ENCODE peak calls at places on chromosomes 11 and 22, in seven cellular contexts. One of them, this sample, is unnamed.

GRCh38 chr22:32082331-32082730 is 39.3 kb downstream of the SLC5A1 start:
- DNase-seq in IMR-90: no peak
- DNase-seq in trophoblast cell: no peak
- DNase-seq in neuronal stem cell: no peak
- DNase-seq in H9: no peak
- DNase-seq in mesenchymal stem cell: peak; percentile 2
- DNase-seq in H1: no peak
- DNase-seq in this sample: no peak

GRCh38 chr22:46076651-46077339 is 73.5 kb upstream of the PPARA start:
- DNase-seq in IMR-90: peak; percentile 37
- DNase-seq in trophoblast cell: no peak
- DNase-seq in neuronal stem cell: no peak
- DNase-seq in H9: no peak
- DNase-seq in mesenchymal stem cell: no peak
- DNase-seq in H1: no peak
- DNase-seq in this sample: no peak

GRCh38 chr11:30346068-30346688 is 23.3 kb downstream of the ARL14EP start:
- DNase-seq in IMR-90: peak; percentile 62
- DNase-seq in trophoblast cell: peak; percentile 82
- DNase-seq in neuronal stem cell: peak; percentile 58
- DNase-seq in H9: no peak
- DNase-seq in mesenchymal stem cell: peak; percentile 63
- DNase-seq in H1: no peak
- DNase-seq in this sample: peak; percentile 63

GRCh38 chr11:117535870-117536411 is 208.3 kb downstream of the CEP164 start:
- DNase-seq in IMR-90: no peak
- DNase-seq in trophoblast cell: no peak
- DNase-seq in neuronal stem cell: no peak
- DNase-seq in H9: no peak
- DNase-seq in mesenchymal stem cell: no peak
- DNase-seq in H1: no peak
- DNase-seq in this sample: no peak

GRCh38 chr11:3159296-3160190 is 5.6 kb downstream of the OSBPL5 start:
- DNase-seq in IMR-90: no peak
- DNase-seq in trophoblast cell: no peak
- DNase-seq in neuronal stem cell: no peak
- DNase-seq in H9: no peak
- DNase-seq in mesenchymal stem cell: no peak
- DNase-seq in H1: no peak
- DNase-seq in this sample: peak; percentile 14

GRCh38 chr11:8838248-8838647 is 72.7 kb upstream of the AKIP1 start:
- DNase-seq in IMR-90: peak; percentile 94
- DNase-seq in trophoblast cell: no peak
- DNase-seq in neuronal stem cell: no peak
- DNase-seq in H9: no peak
- DNase-seq in mesenchymal stem cell: peak; percentile 95
- DNase-seq in H1: no peak
- DNase-seq in this sample: no peak

GRCh38 chr11:104772806-104773241 is 125.4 kb downstream of the CASP12 start:
- DNase-seq in IMR-90: peak; percentile 96
- DNase-seq in trophoblast cell: peak; percentile 75
- DNase-seq in neuronal stem cell: no peak
- DNase-seq in H9: no peak
- DNase-seq in mesenchymal stem cell: peak; percentile 90
- DNase-seq in H1: no peak
- DNase-seq in this sample: no peak

GRCh38 chr11:75813126-75813525 is 1.9 kb upstream of the UVRAG start:
- DNase-seq in IMR-90: no peak
- DNase-seq in trophoblast cell: peak; percentile 36
- DNase-seq in neuronal stem cell: no peak
- DNase-seq in H9: no peak
- DNase-seq in mesenchymal stem cell: no peak
- DNase-seq in H1: no peak
- DNase-seq in this sample: no peak

GRCh38 chr11:10605941-10606381 is 37.5 kb upstream of the LYVE1 start:
- DNase-seq in IMR-90: peak; percentile 87
- DNase-seq in trophoblast cell: peak; percentile 35
- DNase-seq in neuronal stem cell: no peak
- DNase-seq in H9: peak; percentile 63
- DNase-seq in mesenchymal stem cell: peak; percentile 82
- DNase-seq in H1: no peak
- DNase-seq in this sample: peak; percentile 90

GRCh38 chr11:31233425-31233824 is 136.1 kb downstream of the DCDC1 start:
- DNase-seq in IMR-90: no peak
- DNase-seq in trophoblast cell: peak; percentile 24
- DNase-seq in neuronal stem cell: no peak
- DNase-seq in H9: no peak
- DNase-seq in mesenchymal stem cell: no peak
- DNase-seq in H1: no peak
- DNase-seq in this sample: peak; percentile 40

GRCh38 chr11:43732225-43732624 is 51.7 kb downstream of the HSD17B12 start:
- DNase-seq in IMR-90: no peak
- DNase-seq in trophoblast cell: no peak
- DNase-seq in neuronal stem cell: no peak
- DNase-seq in H9: no peak
- DNase-seq in mesenchymal stem cell: no peak
- DNase-seq in H1: no peak
- DNase-seq in this sample: no peak

GRCh38 chr11:79794057-79794456 is 353.2 kb upstream of the TENM4 start:
- DNase-seq in IMR-90: no peak
- DNase-seq in trophoblast cell: no peak
- DNase-seq in neuronal stem cell: no peak
- DNase-seq in H9: no peak
- DNase-seq in mesenchymal stem cell: no peak
- DNase-seq in H1: no peak
- DNase-seq in this sample: peak; percentile 87

GRCh38 chr11:102457865-102458264 is 5.3 kb upstream of the TMEM123 start:
- DNase-seq in IMR-90: no peak
- DNase-seq in trophoblast cell: no peak
- DNase-seq in neuronal stem cell: no peak
- DNase-seq in H9: no peak
- DNase-seq in mesenchymal stem cell: no peak
- DNase-seq in H1: no peak
- DNase-seq in this sample: no peak

GRCh38 chr22:31893460-31893859 is 50.9 kb upstream of the YWHAH start:
- DNase-seq in IMR-90: no peak
- DNase-seq in trophoblast cell: no peak
- DNase-seq in neuronal stem cell: no peak
- DNase-seq in H9: no peak
- DNase-seq in mesenchymal stem cell: no peak
- DNase-seq in H1: no peak
- DNase-seq in this sample: no peak

GRCh38 chr11:71930556-71931244 is 1.9 kb downstream of the RNF121 start:
- DNase-seq in IMR-90: no peak
- DNase-seq in trophoblast cell: no peak
- DNase-seq in neuronal stem cell: no peak
- DNase-seq in H9: no peak
- DNase-seq in mesenchymal stem cell: no peak
- DNase-seq in H1: no peak
- DNase-seq in this sample: no peak

GRCh38 chr11:86814775-86815174 is 14.4 kb downstream of the PRSS23 start:
- DNase-seq in IMR-90: peak; percentile 67
- DNase-seq in trophoblast cell: no peak
- DNase-seq in neuronal stem cell: no peak
- DNase-seq in H9: no peak
- DNase-seq in mesenchymal stem cell: peak; percentile 97
- DNase-seq in H1: no peak
- DNase-seq in this sample: no peak

DNA sequence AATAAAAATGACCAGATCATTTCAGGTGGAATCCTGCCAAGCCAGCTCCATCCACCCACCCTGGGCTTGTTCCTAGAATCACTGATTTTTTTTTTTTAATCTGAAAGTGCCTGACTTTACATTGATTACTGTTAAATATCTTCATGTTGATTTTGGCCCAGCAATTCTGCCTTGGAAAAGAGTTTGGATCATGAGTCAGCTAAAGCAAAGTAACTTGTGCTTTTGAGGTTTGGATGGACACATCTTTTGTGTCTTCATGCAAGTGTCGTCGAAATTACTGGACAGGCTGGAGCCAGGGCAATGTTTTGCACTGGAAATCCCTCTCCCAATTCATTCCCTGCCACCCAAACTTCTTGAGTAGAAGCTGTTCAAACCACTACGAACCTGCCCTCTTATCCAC is 164.0 kb upstream of the SYT13 start:
- DNase-seq in IMR-90: peak; percentile 29
- DNase-seq in trophoblast cell: no peak
- DNase-seq in neuronal stem cell: no peak
- DNase-seq in H9: no peak
- DNase-seq in mesenchymal stem cell: no peak
- DNase-seq in H1: no peak
- DNase-seq in this sample: no peak
- H2BK120ac ChIP-seq in IMR-90: no peak overlapping the region
- H2BK120ac ChIP-seq in trophoblast cell: no peak overlapping the region
- H2BK120ac ChIP-seq in neuronal stem cell: no peak overlapping the region
- H2BK120ac ChIP-seq in H9: no peak overlapping the region
- H2BK120ac ChIP-seq in mesenchymal stem cell: no peak overlapping the region
- H2BK120ac ChIP-seq in H1: no peak overlapping the region
- H2BK120ac ChIP-seq in this sample: no peak overlapping the region

GRCh38 chr11:46673713-46674462 is 26.5 kb downstream of the ARHGAP1 start:
- DNase-seq in IMR-90: no peak
- DNase-seq in trophoblast cell: no peak
- DNase-seq in neuronal stem cell: no peak
- DNase-seq in H9: no peak
- DNase-seq in mesenchymal stem cell: no peak
- DNase-seq in H1: no peak
- DNase-seq in this sample: peak; percentile 22
- H3K4me1 ChIP-seq in IMR-90: peaks cover 10% of the 10 kb centered on the region
- H3K4me1 ChIP-seq in trophoblast cell: peaks cover 20% of the 10 kb centered on the region
- H3K4me1 ChIP-seq in neuronal stem cell: peaks cover 2% of the 10 kb centered on the region
- H3K4me1 ChIP-seq in H9: no peaks in the 10 kb centered on the region
- H3K4me1 ChIP-seq in mesenchymal stem cell: peaks cover 32% of the 10 kb centered on the region
- H3K4me1 ChIP-seq in H1: peaks cover 19% of the 10 kb centered on the region
- H3K4me1 ChIP-seq in this sample: peaks cover 9% of the 10 kb centered on the region

DNA sequence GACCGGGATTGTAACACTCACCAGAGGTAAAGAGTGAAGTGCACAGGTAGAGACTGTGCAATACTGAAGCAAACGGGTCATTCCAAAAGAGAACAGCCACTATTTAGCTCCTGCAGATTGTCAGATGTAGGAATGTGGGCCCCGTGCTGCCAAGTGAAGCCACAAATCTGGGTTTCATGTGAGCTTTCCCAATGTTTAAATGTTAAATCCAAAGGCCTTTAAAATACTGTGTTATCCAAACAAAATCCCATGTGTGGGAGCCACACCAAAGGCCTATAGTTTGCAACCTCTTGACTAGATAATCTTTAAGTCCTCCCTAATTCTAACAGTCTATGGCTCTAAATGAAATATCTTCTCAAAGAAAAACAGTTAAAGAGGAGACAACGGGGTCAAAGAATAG is 43.3 kb downstream of the RBFOX2 start:
- DNase-seq in IMR-90: no peak
- DNase-seq in trophoblast cell: no peak
- DNase-seq in neuronal stem cell: no peak
- DNase-seq in H9: no peak
- DNase-seq in mesenchymal stem cell: no peak
- DNase-seq in H1: no peak
- DNase-seq in this sample: no peak
- H2BK120ac ChIP-seq in IMR-90: no peak overlapping the region
- H2BK120ac ChIP-seq in trophoblast cell: no peak overlapping the region
- H2BK120ac ChIP-seq in neuronal stem cell: no peak overlapping the region
- H2BK120ac ChIP-seq in H9: no peak overlapping the region
- H2BK120ac ChIP-seq in mesenchymal stem cell: no peak overlapping the region
- H2BK120ac ChIP-seq in H1: no peak overlapping the region
- H2BK120ac ChIP-seq in this sample: no peak overlapping the region

GRCh38 chr11:7098235-7098832 is 9.5 kb downstream of the RBMXL2 start:
- DNase-seq in IMR-90: peak; percentile 46
- DNase-seq in trophoblast cell: peak; percentile 84
- DNase-seq in neuronal stem cell: peak; percentile 39
- DNase-seq in H9: no peak
- DNase-seq in mesenchymal stem cell: peak; percentile 65
- DNase-seq in H1: no peak
- DNase-seq in this sample: peak; percentile 74
- H3K4me1 ChIP-seq in IMR-90: no peaks in the 10 kb centered on the region
- H3K4me1 ChIP-seq in trophoblast cell: no peaks in the 10 kb centered on the region
- H3K4me1 ChIP-seq in neuronal stem cell: no peaks in the 10 kb centered on the region
- H3K4me1 ChIP-seq in H9: no peaks in the 10 kb centered on the region
- H3K4me1 ChIP-seq in mesenchymal stem cell: no peaks in the 10 kb centered on the region
- H3K4me1 ChIP-seq in H1: no peaks in the 10 kb centered on the region
- H3K4me1 ChIP-seq in this sample: no peaks in the 10 kb centered on the region

DNA sequence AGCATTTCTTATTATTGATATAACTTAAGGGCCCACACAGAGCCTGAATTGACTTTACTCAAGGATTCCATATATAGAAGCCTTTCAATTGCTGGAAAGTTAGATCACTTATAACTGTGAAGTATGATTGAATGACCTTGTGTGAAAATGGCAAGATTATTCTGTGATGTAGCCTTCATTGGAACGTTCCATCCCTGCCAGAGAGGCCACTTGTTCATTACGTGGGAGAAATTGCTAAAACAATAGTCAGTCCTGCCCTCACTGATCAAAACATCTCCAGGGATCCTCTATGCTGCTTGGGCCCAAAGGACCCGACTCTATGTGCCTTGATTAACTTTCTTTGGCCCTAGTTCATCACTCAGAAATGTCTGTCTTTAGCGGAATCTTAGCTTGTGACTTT is 159.5 kb upstream of the BLID start:
- DNase-seq in IMR-90: no peak
- DNase-seq in trophoblast cell: no peak
- DNase-seq in neuronal stem cell: no peak
- DNase-seq in H9: no peak
- DNase-seq in mesenchymal stem cell: no peak
- DNase-seq in H1: no peak
- DNase-seq in this sample: no peak
- H2BK120ac ChIP-seq in IMR-90: no peak overlapping the region
- H2BK120ac ChIP-seq in trophoblast cell: no peak overlapping the region
- H2BK120ac ChIP-seq in neuronal stem cell: no peak overlapping the region
- H2BK120ac ChIP-seq in H9: no peak overlapping the region
- H2BK120ac ChIP-seq in mesenchymal stem cell: no peak overlapping the region
- H2BK120ac ChIP-seq in H1: no peak overlapping the region
- H2BK120ac ChIP-seq in this sample: no peak overlapping the region

DNA sequence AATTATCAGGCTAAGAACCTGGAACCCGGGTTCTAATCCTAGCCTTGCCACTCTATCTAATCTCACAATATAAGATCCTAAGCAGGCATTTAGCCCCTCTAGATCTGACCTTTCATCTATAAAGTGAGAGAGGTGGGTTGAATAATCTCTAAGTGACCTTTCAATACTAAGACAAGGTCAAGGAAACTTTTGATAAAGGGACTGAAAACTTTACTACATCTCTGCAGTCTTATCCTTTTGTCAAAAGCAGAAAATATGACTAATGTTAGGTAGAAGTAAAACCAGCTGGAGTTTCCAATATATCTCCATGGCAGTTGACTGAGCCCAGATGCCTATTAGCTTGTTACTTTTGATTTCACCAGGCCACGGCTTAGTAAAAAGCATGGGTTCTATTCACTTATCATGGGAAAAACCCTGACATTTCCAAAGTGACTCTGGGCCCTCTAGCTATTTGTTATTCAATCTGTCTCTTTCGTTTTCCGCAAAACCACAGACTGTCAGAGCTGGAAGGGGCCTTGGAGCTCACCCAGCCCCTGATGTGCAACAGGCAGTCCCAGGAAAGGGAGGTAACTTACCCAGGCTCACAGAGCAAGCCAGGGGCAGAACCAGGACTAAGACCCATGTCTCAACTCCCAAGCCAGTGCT is 75.8 kb downstream of the RAB30 start:
- DNase-seq in IMR-90: no peak
- DNase-seq in trophoblast cell: no peak
- DNase-seq in neuronal stem cell: no peak
- DNase-seq in H9: no peak
- DNase-seq in mesenchymal stem cell: peak; percentile 60
- DNase-seq in H1: no peak
- DNase-seq in this sample: no peak
- H3K4me1 ChIP-seq in IMR-90: peaks cover 2% of the 10 kb centered on the region
- H3K4me1 ChIP-seq in trophoblast cell: peaks cover 17% of the 10 kb centered on the region
- H3K4me1 ChIP-seq in neuronal stem cell: no peaks in the 10 kb centered on the region
- H3K4me1 ChIP-seq in H9: no peaks in the 10 kb centered on the region
- H3K4me1 ChIP-seq in mesenchymal stem cell: peaks cover 10% of the 10 kb centered on the region
- H3K4me1 ChIP-seq in H1: no peaks in the 10 kb centered on the region
- H3K4me1 ChIP-seq in this sample: peaks cover 3% of the 10 kb centered on the region